ENCODE peak calls at places on chromosome 21, in nine cellular contexts. E, P, F, Q, C, J, G, W and L are unnamed samples.
A peak's percentile ranks its signal among the peaks of the same experiment; 100 is the strongest.

GRCh38 chr21:42815217-42815616 is 64.1 kb downstream of the WDR4 start:
- DNase-seq in E (no peak), P (no peak), F (no peak), Q (no peak), C (no peak), J (no peak), G (no peak), W (no peak), L (no peak)

GRCh38 chr21:41928621-41929220 is 25.1 kb downstream of the C2CD2 start:
- DNase-seq in E (no peak), P (no peak), F (no peak), Q (no peak), C (no peak), J (no peak), G (no peak), W (no peak), L (no peak)

GRCh38 chr21:44857127-44857892 is 16.2 kb downstream of the PTTG1IP start:
- DNase-seq in E (no peak), P (no peak), F (peak; percentile 47), Q (no peak), C (no peak), J (no peak), G (no peak), W (no peak), L (no peak)

GRCh38 chr21:42878993-42879787 is at the start of gene WDR4:
- DNase-seq in E (peak; percentile 91), P (peak; percentile 95), F (peak; percentile 98), Q (peak; percentile 87), C (peak; percentile 99), J (peak; percentile 95), G (peak; percentile 98), W (peak; percentile 98), L (peak; percentile 96)

GRCh38 chr21:42685036-42685435 is 31.6 kb downstream of the PDE9A start:
- DNase-seq in E (no peak), P (no peak), F (no peak), Q (no peak), C (no peak), J (no peak), G (no peak), W (no peak), L (no peak)

GRCh38 chr21:35578350-35578782 is 482.0 kb downstream of the SETD4 start:
- DNase-seq in E (no peak), P (no peak), F (no peak), Q (peak; percentile 76), C (no peak), J (peak; percentile 62), G (no peak), W (peak; percentile 73), L (no peak)

GRCh38 chr21:15729674-15730483 is at the start of gene USP25:
- DNase-seq in E (peak; percentile 67), P (peak; percentile 90), F (peak; percentile 97), Q (no peak), C (peak; percentile 89), J (peak; percentile 74), G (peak; percentile 86), W (peak; percentile 73), L (peak; percentile 74)

GRCh38 chr21:44710756-44711326 is 531 bp downstream of the TSPEAR start:
- DNase-seq in E (peak; percentile 13), P (no peak), F (peak; percentile 66), Q (no peak), C (no peak), J (no peak), G (no peak), W (no peak), L (no peak)

GRCh38 chr21:34204021-34204420 is 130.6 kb downstream of the MRPS6 start:
- DNase-seq in E (no peak), P (no peak), F (no peak), Q (no peak), C (no peak), J (no peak), G (no peak), W (no peak), L (no peak)